ENCODE peak calls at places on chromosomes 12 and 14, in four cellular contexts. One of them, this sample, is unnamed.
A peak's percentile ranks its signal among the peaks of the same experiment; 100 is the strongest.

GRCh38 chr12:93664573-93665138 is 12.5 kb upstream of the CRADD start:
- DNase-seq in PC-3: peak; percentile 29
- DNase-seq in OCI-LY7: no peak
- DNase-seq in GM23248: peak; percentile 49
- DNase-seq in this sample: no peak

GRCh38 chr12:25482637-25483036 is 70.4 kb downstream of the LMNTD1 start:
- DNase-seq in GM23248: peak; percentile 32
- DNase-seq in PC-3: no peak
- DNase-seq in OCI-LY7: no peak
- DNase-seq in this sample: no peak

GRCh38 chr12:42426733-42427132 is 100.8 kb downstream of the PPHLN1 start:
- DNase-seq in PC-3: peak; percentile 74
- DNase-seq in OCI-LY7: no peak
- DNase-seq in GM23248: peak; percentile 51
- DNase-seq in this sample: no peak

GRCh38 chr12:125683748-125684381 is 618.6 kb downstream of the AACS start:
- DNase-seq in PC-3: no peak
- DNase-seq in GM23248: no peak
- DNase-seq in OCI-LY7: peak; percentile 61
- DNase-seq in this sample: peak; percentile 75

GRCh38 chr12:132801741-132802140 is 26.9 kb downstream of the GOLGA3 start:
- DNase-seq in PC-3: no peak
- DNase-seq in OCI-LY7: no peak
- DNase-seq in GM23248: no peak
- DNase-seq in this sample: no peak

GRCh38 chr14:29814153-29815057 is 113.2 kb downstream of the PRKD1 start:
- DNase-seq in PC-3: no peak
- DNase-seq in OCI-LY7: no peak
- DNase-seq in GM23248: no peak
- DNase-seq in this sample: no peak

GRCh38 chr12:8957561-8957960 is 8.1 kb upstream of the M6PR start:
- DNase-seq in OCI-LY7: no peak
- DNase-seq in GM23248: no peak
- DNase-seq in PC-3: no peak
- DNase-seq in this sample: no peak

GRCh38 chr12:114166360-114166759 is 200.2 kb upstream of the RBM19 start:
- DNase-seq in GM23248: peak; percentile 61
- DNase-seq in OCI-LY7: peak; percentile 14
- DNase-seq in PC-3: peak; percentile 18
- DNase-seq in this sample: peak; percentile 70

GRCh38 chr14:34081576-34082136 is 130.8 kb upstream of the EGLN3 start:
- DNase-seq in OCI-LY7: no peak
- DNase-seq in PC-3: peak; percentile 91
- DNase-seq in GM23248: peak; percentile 65
- DNase-seq in this sample: peak; percentile 32

GRCh38 chr12:26058818-26059217 is 66.0 kb downstream of the BHLHE41 start:
- DNase-seq in PC-3: no peak
- DNase-seq in OCI-LY7: no peak
- DNase-seq in GM23248: no peak
- DNase-seq in this sample: no peak

GRCh38 chr14:88834883-88835431 is 10.5 kb downstream of the TTC8 start:
- DNase-seq in GM23248: peak; percentile 76
- DNase-seq in PC-3: peak; percentile 46
- DNase-seq in OCI-LY7: no peak
- DNase-seq in this sample: no peak

GRCh38 chr14:51283402-51283825 is 43.4 kb downstream of the TMX1 start:
- DNase-seq in OCI-LY7: peak; percentile 67
- DNase-seq in GM23248: peak; percentile 95
- DNase-seq in PC-3: peak; percentile 98
- DNase-seq in this sample: peak; percentile 92

GRCh38 chr14:77985235-77985634 is 184.9 kb upstream of the NRXN3 start:
- DNase-seq in PC-3: no peak
- DNase-seq in GM23248: peak; percentile 19
- DNase-seq in OCI-LY7: no peak
- DNase-seq in this sample: no peak

GRCh38 chr12:73421832-73422231 is 1115.8 kb upstream of the ATXN7L3B start:
- DNase-seq in OCI-LY7: no peak
- DNase-seq in GM23248: peak; percentile 22
- DNase-seq in PC-3: peak; percentile 81
- DNase-seq in this sample: no peak

GRCh38 chr12:85322715-85323114 is 42.7 kb downstream of the ALX1 start:
- DNase-seq in GM23248: peak; percentile 1
- DNase-seq in OCI-LY7: no peak
- DNase-seq in PC-3: no peak
- DNase-seq in this sample: no peak

GRCh38 chr12:49010092-49010668 is 8.4 kb downstream of the PRKAG1 start:
- DNase-seq in GM23248: no peak
- DNase-seq in PC-3: no peak
- DNase-seq in OCI-LY7: no peak
- DNase-seq in this sample: no peak

GRCh38 chr12:86134571-86134970 is 121.6 kb downstream of the MGAT4C start:
- DNase-seq in PC-3: peak; percentile 50
- DNase-seq in GM23248: peak; percentile 5
- DNase-seq in OCI-LY7: no peak
- DNase-seq in this sample: no peak

GRCh38 chr12:10214877-10215267 is 2.2 kb downstream of the GABARAPL1 start:
- DNase-seq in GM23248: no peak
- DNase-seq in PC-3: no peak
- DNase-seq in OCI-LY7: no peak
- DNase-seq in this sample: no peak

GRCh38 chr12:119115296-119115905 is 63.3 kb upstream of the HSPB8 start:
- DNase-seq in GM23248: peak; percentile 58
- DNase-seq in PC-3: peak; percentile 74
- DNase-seq in OCI-LY7: peak; percentile 37
- DNase-seq in this sample: peak; percentile 79

GRCh38 chr12:67916266-67916970 is 72.8 kb upstream of the IFNG-AS1 start:
- DNase-seq in GM23248: peak; percentile 48
- DNase-seq in OCI-LY7: no peak
- DNase-seq in PC-3: no peak
- DNase-seq in this sample: no peak

GRCh38 chr14:77023001-77023996 is 5.2 kb downstream of the IRF2BPL start:
- DNase-seq in GM23248: peak; percentile 67
- DNase-seq in PC-3: peak; percentile 61
- DNase-seq in OCI-LY7: no peak
- DNase-seq in this sample: peak; percentile 85

GRCh38 chr14:76867536-76868452 is 41.6 kb downstream of the LRRC74A start:
- DNase-seq in OCI-LY7: no peak
- DNase-seq in PC-3: no peak
- DNase-seq in GM23248: no peak
- DNase-seq in this sample: no peak

GRCh38 chr12:85275359-85275758 is 4.7 kb upstream of the ALX1 start:
- DNase-seq in GM23248: no peak
- DNase-seq in OCI-LY7: no peak
- DNase-seq in PC-3: no peak
- DNase-seq in this sample: peak; percentile 16

GRCh38 chr14:71004481-71004880 is 97.2 kb downstream of the PCNX1 start:
- DNase-seq in GM23248: peak; percentile 41
- DNase-seq in OCI-LY7: no peak
- DNase-seq in PC-3: no peak
- DNase-seq in this sample: no peak

GRCh38 chr14:37253905-37254304 is 56.2 kb downstream of the MIPOL1 start:
- DNase-seq in GM23248: peak; percentile 78
- DNase-seq in PC-3: peak; percentile 94
- DNase-seq in OCI-LY7: no peak
- DNase-seq in this sample: no peak

GRCh38 chr12:30286345-30286926 is 409.2 kb downstream of the IPO8 start:
- DNase-seq in PC-3: peak; percentile 59
- DNase-seq in OCI-LY7: peak; percentile 9
- DNase-seq in GM23248: peak; percentile 51
- DNase-seq in this sample: peak; percentile 49

GRCh38 chr14:73753043-73753886 is 39.1 kb upstream of the PNMA1 start:
- DNase-seq in GM23248: peak; percentile 51
- DNase-seq in OCI-LY7: peak; percentile 17
- DNase-seq in PC-3: no peak
- DNase-seq in this sample: peak; percentile 77

GRCh38 chr12:46915082-46915481 is 89.3 kb upstream of the SLC38A4 start:
- DNase-seq in GM23248: peak; percentile 97
- DNase-seq in OCI-LY7: no peak
- DNase-seq in PC-3: peak; percentile 79
- DNase-seq in this sample: no peak

GRCh38 chr12:49201595-49202295 is 12.9 kb upstream of the TUBA1A start:
- DNase-seq in OCI-LY7: no peak
- DNase-seq in PC-3: peak; percentile 63
- DNase-seq in GM23248: peak; percentile 66
- DNase-seq in this sample: peak; percentile 49

GRCh38 chr12:32183646-32184045 is 77.0 kb downstream of the BICD1 start:
- DNase-seq in OCI-LY7: no peak
- DNase-seq in GM23248: peak; percentile 8
- DNase-seq in PC-3: peak; percentile 60
- DNase-seq in this sample: no peak

GRCh38 chr12:101566318-101566717 is 28.5 kb upstream of the MYBPC1 start:
- DNase-seq in OCI-LY7: no peak
- DNase-seq in PC-3: no peak
- DNase-seq in GM23248: no peak
- DNase-seq in this sample: no peak

GRCh38 chr14:22333408-22334274 is 255.4 kb downstream of the DAD1 start:
- DNase-seq in OCI-LY7: no peak
- DNase-seq in PC-3: peak; percentile 99
- DNase-seq in GM23248: peak; percentile 85
- DNase-seq in this sample: peak; percentile 70

GRCh38 chr12:106866426-106867080 is 89.2 kb upstream of the TMEM263 start:
- DNase-seq in GM23248: no peak
- DNase-seq in PC-3: no peak
- DNase-seq in OCI-LY7: no peak
- DNase-seq in this sample: no peak
- TF ChIP-seq EZH2phosphoT487 in GM23248: no peak
- TF ChIP-seq EZH2phosphoT487 in PC-3: no peak
- TF ChIP-seq EZH2phosphoT487 in OCI-LY7: no peak
- TF ChIP-seq EZH2phosphoT487 in this sample: no peak

DNA sequence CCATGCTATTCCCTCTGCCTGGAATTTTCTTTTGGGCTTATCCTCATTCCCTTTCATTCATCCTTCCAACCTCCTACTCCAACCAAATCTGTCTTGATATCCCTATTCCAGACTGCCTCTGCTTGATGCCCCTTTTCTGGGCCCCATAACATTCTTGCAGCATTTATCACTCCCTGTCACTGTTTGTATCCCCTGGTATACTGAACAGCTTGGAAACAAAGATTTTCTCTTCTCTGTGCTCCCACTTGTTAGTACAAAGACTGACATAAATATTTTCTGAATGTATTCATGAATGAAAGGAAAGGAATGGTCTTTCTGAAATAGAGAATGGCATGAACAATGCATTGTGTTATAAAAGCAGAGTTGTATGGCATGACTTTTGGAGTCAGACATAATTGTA is 7.5 kb downstream of the IRAK4 start:
- DNase-seq in GM23248: peak; percentile 12
- DNase-seq in PC-3: peak; percentile 8
- DNase-seq in OCI-LY7: no peak
- DNase-seq in this sample: no peak
- TF ChIP-seq EZH2phosphoT487 in GM23248: no peak
- TF ChIP-seq EZH2phosphoT487 in PC-3: no peak
- TF ChIP-seq EZH2phosphoT487 in OCI-LY7: no peak
- TF ChIP-seq EZH2phosphoT487 in this sample: no peak

DNA sequence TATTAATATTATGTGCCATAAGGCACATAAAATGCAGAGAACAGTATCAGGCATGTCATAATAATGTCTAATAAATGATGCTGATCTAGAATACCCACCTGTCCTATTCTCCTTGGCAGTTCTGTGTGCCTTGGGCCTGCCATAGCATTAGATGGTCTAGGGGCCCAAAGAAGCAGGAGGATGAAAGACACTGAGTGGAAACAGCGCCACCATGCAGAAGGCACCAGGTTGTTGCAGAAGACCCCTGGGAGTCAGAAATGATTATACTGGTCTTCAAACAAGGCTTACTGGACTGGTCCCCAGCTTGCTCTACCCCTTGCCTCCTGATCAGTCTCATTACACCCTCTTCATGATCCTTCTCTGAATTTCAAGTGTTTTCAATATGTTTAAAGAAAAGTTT is 353.3 kb downstream of the GRIN2B start:
- DNase-seq in GM23248: no peak
- DNase-seq in OCI-LY7: no peak
- DNase-seq in PC-3: no peak
- DNase-seq in this sample: no peak
- TF ChIP-seq EZH2phosphoT487 in GM23248: no peak
- TF ChIP-seq EZH2phosphoT487 in OCI-LY7: no peak
- TF ChIP-seq EZH2phosphoT487 in PC-3: no peak
- TF ChIP-seq EZH2phosphoT487 in this sample: no peak

GRCh38 chr14:99212199-99212598 is 59.8 kb downstream of the BCL11B start:
- DNase-seq in PC-3: no peak
- DNase-seq in GM23248: no peak
- DNase-seq in OCI-LY7: no peak
- DNase-seq in this sample: no peak
- TF ChIP-seq EZH2phosphoT487 in PC-3: no peak
- TF ChIP-seq EZH2phosphoT487 in GM23248: no peak
- TF ChIP-seq EZH2phosphoT487 in OCI-LY7: no peak
- TF ChIP-seq EZH2phosphoT487 in this sample: no peak

GRCh38 chr12:24427776-24428175 is 478.3 kb upstream of the SOX5 start:
- DNase-seq in GM23248: no peak
- DNase-seq in PC-3: no peak
- DNase-seq in OCI-LY7: no peak
- DNase-seq in this sample: no peak
- TF ChIP-seq EZH2phosphoT487 in GM23248: no peak
- TF ChIP-seq EZH2phosphoT487 in PC-3: no peak
- TF ChIP-seq EZH2phosphoT487 in OCI-LY7: no peak
- TF ChIP-seq EZH2phosphoT487 in this sample: no peak

GRCh38 chr12:120359159-120359527 is 9.8 kb downstream of the MSI1 start:
- DNase-seq in PC-3: no peak
- DNase-seq in GM23248: no peak
- DNase-seq in OCI-LY7: no peak
- DNase-seq in this sample: no peak

GRCh38 chr12:120364487-120364886 is 4.5 kb downstream of the MSI1 start:
- DNase-seq in PC-3: no peak
- DNase-seq in GM23248: no peak
- DNase-seq in OCI-LY7: no peak
- DNase-seq in this sample: no peak

GRCh38 chr12:120362516-120363273 is 6.3 kb downstream of the MSI1 start:
- DNase-seq in GM23248: no peak
- DNase-seq in OCI-LY7: no peak
- DNase-seq in PC-3: no peak
- DNase-seq in this sample: peak; percentile 45

GRCh38 chr12:120363274-120363855 is 5.6 kb downstream of the MSI1 start:
- DNase-seq in GM23248: no peak
- DNase-seq in PC-3: no peak
- DNase-seq in OCI-LY7: no peak
- DNase-seq in this sample: no peak

GRCh38 chr12:120361506-120362208 is 7.3 kb downstream of the MSI1 start:
- DNase-seq in OCI-LY7: no peak
- DNase-seq in GM23248: peak; percentile 77
- DNase-seq in PC-3: no peak
- DNase-seq in this sample: peak; percentile 91
- TF ChIP-seq EZH2phosphoT487 in OCI-LY7: no peak
- TF ChIP-seq EZH2phosphoT487 in GM23248: no peak
- TF ChIP-seq EZH2phosphoT487 in PC-3: no peak
- TF ChIP-seq EZH2phosphoT487 in this sample: no peak